ENCODE peak calls at places on chromosomes 13 and 19, in ten cellular contexts. P, I, T, J, U, C, B, H, R and S are unnamed samples.

GRCh38 chr13:107069107-107069776 is 501.3 kb upstream of the ARGLU1 start:
- DNase-seq in P (no peak), I (no peak), T (no peak), J (no peak), U (no peak), C (peak), B (no peak), H (peak), R (no peak), S (no peak)

GRCh38 chr13:113992276-113993005 is 18.6 kb upstream of the C13orf46 start:
- DNase-seq in P (no peak), I (no peak), T (no peak), J (no peak), U (no peak), C (no peak), B (no peak), H (no peak), R (no peak), S (no peak)

GRCh38 chr13:73672492-73672891 is 461.7 kb downstream of the KLF12 start:
- DNase-seq in P (no peak), I (no peak), T (no peak), J (peak), U (no peak), C (peak), B (no peak), H (no peak), R (no peak), S (no peak)

GRCh38 chr19:58274771-58275199 is 4.0 kb upstream of the ZNF8 start:
- DNase-seq in P (no peak), I (no peak), T (peak), J (peak), U (no peak), C (peak), B (no peak), H (no peak), R (no peak), S (no peak)

GRCh38 chr13:93559718-93560117 is 333.1 kb downstream of the GPC6 start:
- DNase-seq in P (no peak), I (no peak), T (no peak), J (no peak), U (no peak), C (peak), B (no peak), H (no peak), R (no peak), S (no peak)

GRCh38 chr13:99496322-99497142 is 4.7 kb upstream of the TM9SF2 start:
- DNase-seq in P (peak), I (peak), T (peak), J (peak), U (peak), C (no peak), B (peak), H (no peak), R (peak), S (no peak)

GRCh38 chr19:33408538-33408937 is 35.0 kb downstream of the CEBPG start:
- DNase-seq in P (no peak), I (no peak), T (no peak), J (no peak), U (no peak), C (no peak), B (no peak), H (no peak), R (no peak), S (no peak)

GRCh38 chr19:42325896-42326771 is 699 bp downstream of the MEGF8 start:
- DNase-seq in P (no peak), I (peak), T (peak), J (no peak), U (no peak), C (no peak), B (peak), H (no peak), R (no peak), S (no peak)

GRCh38 chr13:23980160-23980551 is 82.9 kb upstream of the C1QTNF9B start:
- DNase-seq in P (no peak), I (peak), T (peak), J (peak), U (peak), C (peak), B (peak), H (peak), R (peak), S (peak)

GRCh38 chr13:33146843-33147611 is 130.8 kb downstream of the KL start:
- DNase-seq in P (no peak), I (no peak), T (no peak), J (no peak), U (no peak), C (no peak), B (no peak), H (no peak), R (peak), S (no peak)

GRCh38 chr13:92510416-92510815 is 716.2 kb upstream of the GPC6 start:
- DNase-seq in P (no peak), I (no peak), T (no peak), J (no peak), U (no peak), C (peak), B (no peak), H (no peak), R (no peak), S (no peak)

GRCh38 chr19:6971366-6971765 is 49.9 kb downstream of the MBD3L2B start:
- DNase-seq in P (no peak), I (no peak), T (no peak), J (no peak), U (no peak), C (peak), B (no peak), H (no peak), R (no peak), S (no peak)